ENCODE peak calls at places on chromosome 16, in ten cellular contexts. T is T47D, Q is hypothalamus, G is NT2/D1, E is OCI-LY7, H is AG08395, V is GM03348, D is heart right ventricle, M is NCI-H1092 treated with DMSO at 0.1 percent for 48 hours, J is NCI-H1436. A is an unnamed sample.

GRCh38 chr16:71927383-71927782 is 32.1 kb downstream of the IST1 start:
- DNase-seq in T (peak), Q (no peak), G (no peak), E (no peak), H (peak), V (peak), D (peak), M (no peak), J (no peak), A (no peak)

GRCh38 chr16:48479955-48480354 is 94.7 kb upstream of the SIAH1 start:
- DNase-seq in T (no peak), Q (no peak), G (no peak), E (no peak), H (no peak), V (no peak), D (no peak), M (no peak), J (no peak), A (no peak)

GRCh38 chr16:88921603-88921995 is 55.1 kb upstream of the PABPN1L start:
- DNase-seq in T (no peak), Q (no peak), G (no peak), E (no peak), H (no peak), V (no peak), D (no peak), M (no peak), J (no peak), A (no peak)

GRCh38 chr16:72850863-72851262 is 197.1 kb downstream of the ZFHX3 start:
- DNase-seq in T (no peak), Q (no peak), G (no peak), E (no peak), H (peak), V (peak), D (peak), M (no peak), J (no peak), A (no peak)

GRCh38 chr16:57480127-57480753 is 6.1 kb downstream of the DOK4 start:
- DNase-seq in T (no peak), Q (no peak), G (no peak), E (no peak), H (peak), V (peak), D (no peak), M (no peak), J (no peak), A (no peak)

GRCh38 chr16:67968440-67969285 is at the start of gene SLC12A4:
- DNase-seq in T (peak), Q (no peak), G (peak), E (peak), H (peak), V (peak), D (peak), M (no peak), J (peak), A (peak)

GRCh38 chr16:11242658-11243057 is 13.3 kb downstream of the SOCS1 start:
- DNase-seq in T (no peak), Q (no peak), G (no peak), E (no peak), H (no peak), V (no peak), D (no peak), M (no peak), J (no peak), A (no peak)

GRCh38 chr16:2869502-2870064 is 11.6 kb upstream of the PRSS22 start:
- DNase-seq in T (no peak), Q (no peak), G (no peak), E (no peak), H (no peak), V (no peak), D (no peak), M (no peak), J (no peak), A (no peak)

GRCh38 chr16:8893976-8894690 is 12.0 kb downstream of the LITAFD start:
- DNase-seq in T (no peak), Q (no peak), G (no peak), E (no peak), H (no peak), V (no peak), D (no peak), M (no peak), J (no peak), A (no peak)

GRCh38 chr16:8677481-8677880 is 3.1 kb downstream of the ABAT start:
- DNase-seq in T (no peak), Q (no peak), G (no peak), E (no peak), H (peak), V (peak), D (no peak), M (no peak), J (no peak), A (no peak)

GRCh38 chr16:53515811-53516210 is 12.8 kb upstream of the AKTIP start:
- DNase-seq in T (no peak), Q (no peak), G (no peak), E (no peak), H (no peak), V (no peak), D (no peak), M (no peak), J (no peak), A (no peak)

GRCh38 chr16:68539704-68540370 is 746 bp downstream of the ZFP90 start:
- DNase-seq in T (peak), Q (peak), G (no peak), E (peak), H (peak), V (peak), D (no peak), M (no peak), J (no peak), A (peak)

GRCh38 chr16:80664226-80664625 is 123.4 kb downstream of the DYNLRB2 start:
- DNase-seq in T (no peak), Q (no peak), G (no peak), E (no peak), H (no peak), V (no peak), D (no peak), M (no peak), J (no peak), A (no peak)

GRCh38 chr16:785563-786535 is 2.3 kb downstream of the RPUSD1 start:
- DNase-seq in T (peak), Q (peak), G (peak), E (peak), H (peak), V (peak), D (peak), M (peak), J (peak), A (peak)